ENCODE peak calls at places on chromosomes 12 and 14, in eight cellular contexts. T is GM10248; A is stomach; D is psoas muscle; C is upper lobe of right lung; L is KBM-7; V is cardiac fibroblast; Z is stimulated activated naive CD8-positive, alpha-beta T cell treated with anti-CD3 and anti-CD28 coated beads, Interleukin-15, Interleukin-2, amounts not matched to agents 100 U/mL and 50 U/mL, for 24 hours. W is an unnamed sample.

GRCh38 chr14:39322807-39323206 is 89.1 kb downstream of the MIA2 start:
- DNase-seq in Z (no peak), V (peak), T (no peak), C (no peak), A (no peak), L (no peak), D (no peak), W (no peak)

GRCh38 chr12:6752931-6753771 is at the start of gene MLF2:
- DNase-seq in Z (peak), T (peak), V (peak), A (peak), C (peak), D (peak), L (peak), W (peak)

GRCh38 chr12:78483767-78484315 is 380.7 kb upstream of the SYT1 start:
- DNase-seq in Z (no peak), C (no peak), D (no peak), L (no peak), T (no peak), V (no peak), A (no peak), W (no peak)

GRCh38 chr14:35366521-35366976 is 38.0 kb downstream of the NFKBIA start:
- DNase-seq in C (no peak), V (no peak), Z (no peak), T (no peak), L (no peak), A (no peak), D (no peak), W (no peak)

GRCh38 chr12:108440736-108441135 is 74.3 kb upstream of the FICD start:
- DNase-seq in T (no peak), D (no peak), L (no peak), V (no peak), Z (no peak), C (no peak), A (no peak), W (no peak)

GRCh38 chr12:116559330-116560080 is at the start of gene MAP1LC3B2:
- DNase-seq in C (peak), L (peak), T (peak), Z (peak), D (peak), V (peak), A (peak), W (peak)

GRCh38 chr12:12560587-12561304 is 1.9 kb downstream of the DUSP16 start:
- DNase-seq in V (peak), T (peak), Z (peak), A (peak), D (no peak), L (peak), C (no peak), W (peak)

GRCh38 chr12:73308747-73309146 is 1036.6 kb downstream of the TRHDE start:
- DNase-seq in A (no peak), V (no peak), Z (no peak), D (no peak), T (no peak), L (no peak), C (no peak), W (no peak)

GRCh38 chr12:52195065-52195730 is 3.4 kb upstream of the KRT80 start:
- DNase-seq in A (no peak), L (peak), C (no peak), V (peak), Z (no peak), D (no peak), T (no peak), W (no peak)

W was measured in brain microvascular endothelial cell.